ENCODE peak calls at places on chromosome 12, in eight cellular contexts. G is GM23248, O is GM23338, W is HCT116, Y is PC-3, E is MM.1S, H is SK-N-SH, T is hepatocyte. L is an unnamed sample.
A peak's percentile ranks its signal among the peaks of the same experiment; 100 is the strongest.

GRCh38 chr12:44433647-44434046 is 442.5 kb downstream of the NELL2 start:
- DNase-seq in T (no peak), G (no peak), W (no peak), H (no peak), Y (no peak), O (no peak), E (no peak), L (no peak)

GRCh38 chr12:105983622-105984325 is 155.0 kb downstream of the NUAK1 start:
- DNase-seq in G (peak; percentile 85), E (no peak), O (no peak), T (no peak), Y (peak; percentile 58), W (no peak), H (no peak), L (no peak)

GRCh38 chr12:64746663-64747062 is 12.5 kb downstream of the GNS start:
- DNase-seq in W (no peak), E (no peak), H (no peak), O (no peak), Y (peak; percentile 47), T (no peak), G (peak; percentile 54), L (no peak)

GRCh38 chr12:100554608-100555077 is 18.8 kb upstream of the GAS2L3 start:
- DNase-seq in H (peak; percentile 77), O (peak; percentile 93), T (peak; percentile 88), W (peak; percentile 86), E (peak; percentile 57), G (peak; percentile 90), Y (peak; percentile 92), L (peak; percentile 59)

GRCh38 chr12:124601699-124602098 is 34.3 kb upstream of the NCOR2 start:
- DNase-seq in W (no peak), O (no peak), E (no peak), G (no peak), T (no peak), Y (no peak), H (no peak), L (no peak)

GRCh38 chr12:38921025-38921677 is 15.8 kb upstream of the CPNE8 start:
- DNase-seq in O (peak; percentile 77), Y (peak; percentile 92), E (peak; percentile 82), H (peak; percentile 25), T (peak; percentile 85), W (peak; percentile 69), G (peak; percentile 70), L (peak; percentile 43)

GRCh38 chr12:4214912-4215861 is 58.4 kb upstream of the CCND2 start:
- DNase-seq in G (no peak), E (peak; percentile 47), W (no peak), O (no peak), H (no peak), T (no peak), Y (no peak), L (no peak)

GRCh38 chr12:52815161-52815560 is 1.2 kb upstream of the KRT4 start:
- DNase-seq in O (no peak), T (no peak), G (no peak), E (no peak), H (no peak), W (no peak), Y (no peak), L (no peak)

GRCh38 chr12:132560831-132561783 is 49.3 kb downstream of the LRCOL1 start:
- DNase-seq in G (peak; percentile 54), H (peak; percentile 96), O (peak; percentile 92), Y (peak; percentile 80), W (peak; percentile 75), T (peak; percentile 78), E (peak; percentile 44), L (peak; percentile 89)

GRCh38 chr12:124524231-124524925 is 43.0 kb downstream of the NCOR2 start:
- DNase-seq in G (peak; percentile 89), H (no peak), O (no peak), W (no peak), E (no peak), Y (peak; percentile 57), T (no peak), L (no peak)

GRCh38 chr12:78778339-78778738 is 86.2 kb upstream of the SYT1 start:
- DNase-seq in G (peak; percentile 45), W (no peak), O (no peak), T (no peak), H (no peak), E (no peak), Y (peak; percentile 26), L (no peak)

GRCh38 chr12:49883065-49883464 is 20.6 kb downstream of the FAIM2 start:
- DNase-seq in W (no peak), G (no peak), E (no peak), Y (no peak), O (peak; percentile 58), T (no peak), H (no peak), L (no peak)

DNA sequence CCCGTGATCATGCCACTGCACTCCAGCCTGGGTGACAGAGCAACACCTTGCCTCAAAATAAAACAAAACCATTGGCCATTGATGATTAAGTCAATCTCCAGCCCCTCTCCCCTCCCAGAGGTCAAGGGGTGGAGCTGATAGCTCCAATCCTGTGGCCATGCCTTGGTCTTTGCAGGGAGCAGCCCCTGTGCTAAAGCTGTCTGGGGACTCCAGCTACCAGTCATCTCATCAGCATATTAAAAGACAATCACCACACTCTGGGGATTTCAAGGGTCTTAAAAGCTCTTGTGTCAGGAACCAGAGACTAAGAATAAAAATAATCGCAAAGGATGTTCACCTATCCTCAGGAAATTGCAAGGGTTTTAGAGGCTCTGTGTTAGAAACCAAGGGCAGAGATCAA is 30.6 kb downstream of the HCAR2 start:
- DNase-seq in W (no peak), G (no peak), Y (no peak), E (no peak), O (peak; percentile 18), T (no peak), H (no peak), L (no peak)
- H2AFZ ChIP-seq in W (no peak overlapping the region), G (no peak overlapping the region), Y (no peak overlapping the region), E (no peak overlapping the region), O (peak overlapping the region; percentile 90), T (no peak overlapping the region), H (no peak overlapping the region), L (no peak overlapping the region)

GRCh38 chr12:1643056-1643455 is 14.0 kb downstream of the WNT5B start:
- DNase-seq in Y (no peak), O (no peak), W (no peak), G (no peak), T (no peak), E (no peak), H (no peak), L (no peak)

GRCh38 chr12:1642513-1642912 is 13.5 kb downstream of the WNT5B start:
- DNase-seq in T (peak; percentile 37), E (no peak), W (no peak), Y (no peak), G (no peak), H (no peak), O (no peak), L (no peak)

GRCh38 chr12:1644113-1644512 is 15.1 kb downstream of the WNT5B start:
- DNase-seq in O (no peak), H (no peak), W (no peak), Y (no peak), T (no peak), G (no peak), E (no peak), L (no peak)

GRCh38 chr12:1645819-1646218 is 16.8 kb downstream of the WNT5B start:
- DNase-seq in W (no peak), G (no peak), O (no peak), T (no peak), E (no peak), Y (no peak), H (no peak), L (no peak)

GRCh38 chr12:1644523-1645438 is 15.8 kb downstream of the WNT5B start:
- DNase-seq in E (no peak), O (no peak), T (peak; percentile 64), G (peak; percentile 90), H (peak; percentile 88), W (no peak), Y (no peak), L (no peak)
- H3K4me2 ChIP-seq in E (no peak overlapping the region), O (no peak overlapping the region), T (no peak overlapping the region), G (peak overlapping the region; percentile 34), H (peak overlapping the region; percentile 60), W (no peak overlapping the region), Y (no peak overlapping the region), L (no peak overlapping the region)

DNA sequence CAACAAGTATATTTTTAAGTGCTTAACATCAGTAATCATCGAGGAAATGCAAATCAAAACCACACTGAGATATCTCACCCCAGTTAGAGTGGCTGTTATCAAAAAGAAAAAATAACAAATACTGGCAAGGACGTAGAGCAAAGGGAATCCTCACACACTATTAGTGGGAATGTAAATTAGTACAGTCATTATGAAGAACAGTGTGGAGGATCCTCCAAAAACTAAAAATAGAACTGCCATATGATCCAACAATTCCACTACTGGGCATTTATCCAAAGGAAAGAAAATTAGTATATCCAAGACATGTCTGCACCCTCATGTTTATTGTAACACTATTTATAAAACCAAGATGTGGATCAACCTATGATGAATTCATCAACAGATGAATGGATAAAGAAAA is 149.0 kb upstream of the PWP1 start:
- DNase-seq in G (no peak), W (no peak), O (no peak), Y (no peak), H (no peak), E (no peak), T (no peak), L (no peak)
- H3K9me2 ChIP-seq in G (no peaks in the 10 kb centered on the region), W (no peaks in the 10 kb centered on the region), O (no peaks in the 10 kb centered on the region), Y (no peaks in the 10 kb centered on the region), H (no peaks in the 10 kb centered on the region), E (no peaks in the 10 kb centered on the region), T (no peaks in the 10 kb centered on the region), L (no peaks in the 10 kb centered on the region)

GRCh38 chr12:992647-993046 is 1.6 kb downstream of the ERC1 start:
- DNase-seq in H (no peak), O (no peak), E (no peak), T (no peak), G (no peak), W (no peak), Y (peak; percentile 9), L (no peak)
- H2AFZ ChIP-seq in H (no peak overlapping the region), O (no peak overlapping the region), E (no peak overlapping the region), T (no peak overlapping the region), G (no peak overlapping the region), W (no peak overlapping the region), Y (peak overlapping the region; percentile 51), L (no peak overlapping the region)

GRCh38 chr12:88566430-88566829 is 13.8 kb downstream of the KITLG start:
- DNase-seq in H (no peak), T (peak; percentile 44), W (no peak), E (no peak), G (no peak), Y (peak; percentile 81), O (no peak), L (no peak)
- H3K4me2 ChIP-seq in H (no peak overlapping the region), T (peak overlapping the region; percentile 30), W (peak overlapping the region; percentile 12), E (no peak overlapping the region), G (peak overlapping the region; percentile 22), Y (peak overlapping the region; percentile 26), O (no peak overlapping the region), L (no peak overlapping the region)

GRCh38 chr12:58148405-58148804 is 207.0 kb downstream of the ATP23 start:
- DNase-seq in E (no peak), T (peak; percentile 24), Y (peak; percentile 82), W (peak; percentile 6), H (peak; percentile 15), O (no peak), G (peak; percentile 80), L (no peak)
- H3K9me2 ChIP-seq in E (no peaks in the 10 kb centered on the region), T (no peaks in the 10 kb centered on the region), Y (no peaks in the 10 kb centered on the region), W (no peaks in the 10 kb centered on the region), H (no peaks in the 10 kb centered on the region), O (peaks cover 10% of the 10 kb centered on the region), G (no peaks in the 10 kb centered on the region), L (no peaks in the 10 kb centered on the region)

GRCh38 chr12:47888127-47888819 is 16.5 kb downstream of the VDR start:
- DNase-seq in H (no peak), T (peak; percentile 58), Y (no peak), W (no peak), G (no peak), E (no peak), O (no peak), L (no peak)
- H2AFZ ChIP-seq in H (no peak overlapping the region), T (no peak overlapping the region), Y (no peak overlapping the region), W (no peak overlapping the region), G (no peak overlapping the region), E (no peak overlapping the region), O (no peak overlapping the region), L (peak overlapping the region; percentile 52)